ENCODE peak calls at places on chromosomes 7 and 10, in ten cellular contexts. Z is activated CD4-positive, alpha-beta T cell treated with anti-CD3 and anti-CD28 coated beads for 24 hours; O is endothelial cell; P is central memory CD4-positive, alpha-beta T cell; K is body of pancreas; D is PC-9; A is SK-N-MC; J is foreskin fibroblast; T is DMS79; H is activated naive CD8-positive, alpha-beta T cell treated with anti-CD3 and anti-CD28 coated beads for 36 hours. C is an unnamed sample.

GRCh38 chr10:87847550-87847949 is 15.8 kb downstream of the KLLN start:
- DNase-seq in Z (no peak), O (no peak), P (no peak), K (no peak), D (no peak), A (no peak), J (peak; percentile 42), T (no peak), H (no peak), C (no peak)

GRCh38 chr10:69801434-69802315 is at the start of gene COL13A1:
- DNase-seq in Z (no peak), O (peak; percentile 48), P (no peak), K (peak; percentile 31), D (peak; percentile 74), A (no peak), J (peak; percentile 88), T (peak; percentile 8), H (no peak), C (no peak)

GRCh38 chr7:32670105-32670504 is 174.8 kb downstream of the AVL9 start:
- DNase-seq in Z (no peak), O (no peak), P (no peak), K (peak; percentile 12), D (peak; percentile 87), A (no peak), J (peak; percentile 18), T (peak; percentile 12), H (no peak), C (no peak)

GRCh38 chr10:110407301-110408170 is 90.2 kb upstream of the DUSP5 start:
- DNase-seq in Z (no peak), O (no peak), P (no peak), K (no peak), D (peak; percentile 63), A (no peak), J (peak; percentile 60), T (no peak), H (no peak), C (no peak)

GRCh38 chr10:10644317-10645111 is 373.2 kb upstream of the CELF2 start:
- DNase-seq in Z (no peak), O (no peak), P (no peak), K (no peak), D (no peak), A (no peak), J (peak; percentile 78), T (no peak), H (no peak), C (no peak)

GRCh38 chr10:129843702-129844101 is 120.4 kb downstream of the EBF3 start:
- DNase-seq in Z (no peak), O (no peak), P (no peak), K (no peak), D (no peak), A (no peak), J (no peak), T (no peak), H (no peak), C (no peak)

GRCh38 chr7:111931958-111932357 is 274.2 kb downstream of the DOCK4 start:
- DNase-seq in Z (no peak), O (no peak), P (no peak), K (no peak), D (no peak), A (no peak), J (peak; percentile 51), T (no peak), H (no peak), C (no peak)

GRCh38 chr10:96767611-96768010 is 47.3 kb upstream of the PIK3AP1 start:
- DNase-seq in Z (no peak), O (no peak), P (no peak), K (no peak), D (no peak), A (no peak), J (no peak), T (no peak), H (no peak), C (no peak)

GRCh38 chr7:23544913-23545354 is 13.2 kb upstream of the TRA2A start:
- DNase-seq in Z (no peak), O (peak; percentile 12), P (no peak), K (no peak), D (peak; percentile 78), A (no peak), J (peak; percentile 59), T (peak; percentile 40), H (no peak), C (no peak)

GRCh38 chr7:150311146-150311545 is 12.0 kb upstream of the LRRC61 start:
- DNase-seq in Z (no peak), O (no peak), P (no peak), K (no peak), D (no peak), A (no peak), J (no peak), T (no peak), H (no peak), C (no peak)

GRCh38 chr10:70887804-70888800 is at the start of gene PCBD1:
- DNase-seq in Z (peak; percentile 57), O (peak; percentile 65), P (peak; percentile 57), K (peak; percentile 88), D (peak; percentile 56), A (no peak), J (peak; percentile 85), T (peak; percentile 10), H (peak; percentile 74), C (peak; percentile 35)

GRCh38 chr7:159109092-159110035 is 35.3 kb downstream of the VIPR2 start:
- DNase-seq in Z (no peak), O (no peak), P (no peak), K (peak; percentile 39), D (no peak), A (no peak), J (peak; percentile 4), T (peak; percentile 61), H (no peak), C (peak; percentile 42)

GRCh38 chr10:6009961-6010360 is 32.6 kb upstream of the IL15RA start:
- DNase-seq in Z (no peak), O (no peak), P (no peak), K (no peak), D (no peak), A (no peak), J (no peak), T (no peak), H (no peak), C (no peak)

GRCh38 chr7:22339725-22340390 is 17.1 kb downstream of the RAPGEF5 start:
- DNase-seq in Z (no peak), O (no peak), P (no peak), K (no peak), D (no peak), A (no peak), J (no peak), T (no peak), H (no peak), C (no peak)

GRCh38 chr10:43863859-43864591 is 215.3 kb upstream of the ZNF32 start:
- DNase-seq in Z (no peak), O (no peak), P (no peak), K (peak; percentile 42), D (peak; percentile 77), A (no peak), J (peak; percentile 85), T (no peak), H (no peak), C (no peak)

GRCh38 chr10:116773306-116773705 is 30.9 kb upstream of the HSPA12A start:
- DNase-seq in Z (no peak), O (no peak), P (no peak), K (no peak), D (no peak), A (no peak), J (no peak), T (no peak), H (no peak), C (no peak)

GRCh38 chr7:113306302-113306701 is 187.9 kb upstream of the SMIM30 start:
- DNase-seq in Z (no peak), O (no peak), P (no peak), K (no peak), D (no peak), A (no peak), J (no peak), T (no peak), H (no peak), C (no peak)

GRCh38 chr10:98404571-98405396 is 10.2 kb downstream of the PYROXD2 start:
- DNase-seq in Z (no peak), O (no peak), P (no peak), K (no peak), D (peak; percentile 72), A (no peak), J (peak; percentile 79), T (no peak), H (peak; percentile 14), C (no peak)

GRCh38 chr7:141709749-141710148 is 1.6 kb downstream of the WEE2 start:
- DNase-seq in Z (no peak), O (no peak), P (no peak), K (no peak), D (peak; percentile 39), A (no peak), J (peak; percentile 30), T (no peak), H (no peak), C (no peak)

GRCh38 chr7:138458576-138459234 is 1.4 kb upstream of the TRIM24 start:
- DNase-seq in Z (no peak), O (no peak), P (no peak), K (no peak), D (no peak), A (no peak), J (no peak), T (no peak), H (no peak), C (no peak)

GRCh38 chr7:134694299-134694698 is 47.6 kb downstream of the BPGM start:
- DNase-seq in Z (no peak), O (peak; percentile 35), P (no peak), K (no peak), D (no peak), A (no peak), J (no peak), T (no peak), H (no peak), C (no peak)

GRCh38 chr7:106110885-106111670 is 1.0 kb downstream of the SYPL1 start:
- DNase-seq in Z (no peak), O (no peak), P (no peak), K (no peak), D (no peak), A (no peak), J (no peak), T (no peak), H (no peak), C (no peak)

GRCh38 chr7:25854608-25855497 is 297.1 kb upstream of the NFE2L3 start:
- DNase-seq in Z (no peak), O (peak; percentile 69), P (no peak), K (peak; percentile 32), D (peak; percentile 93), A (peak; percentile 94), J (peak; percentile 90), T (no peak), H (peak; percentile 32), C (peak; percentile 59)

GRCh38 chr10:12631216-12631615 is 281.9 kb downstream of the CAMK1D start:
- DNase-seq in Z (no peak), O (no peak), P (no peak), K (peak; percentile 38), D (no peak), A (no peak), J (peak; percentile 14), T (no peak), H (no peak), C (no peak)

GRCh38 chr7:141355057-141355456 is 196.2 kb upstream of the AGK start:
- DNase-seq in Z (no peak), O (no peak), P (no peak), K (no peak), D (no peak), A (no peak), J (no peak), T (no peak), H (no peak), C (no peak)

GRCh38 chr7:99041526-99041925 is 102.4 kb downstream of the SMURF1 start:
- DNase-seq in Z (no peak), O (no peak), P (no peak), K (no peak), D (no peak), A (no peak), J (no peak), T (no peak), H (no peak), C (no peak)

GRCh38 chr10:116588995-116589394 is 1.8 kb upstream of the PNLIPRP1 start:
- DNase-seq in Z (no peak), O (no peak), P (no peak), K (no peak), D (no peak), A (no peak), J (no peak), T (no peak), H (no peak), C (no peak)

C was measured in NCI-H187.